ENCODE peak calls at places on chromosomes 16 and 17, in eight cellular contexts. W, Z, K, J, Y, R, T and A are unnamed samples.

GRCh38 chr17:10197721-10198508 is 491 bp downstream of the GAS7 start:
- DNase-seq in Y (no peak), R (no peak), T (no peak), J (no peak), Z (peak; percentile 42), K (no peak), W (no peak), A (peak; percentile 37)

GRCh38 chr16:27287887-27288286 is 19.3 kb upstream of the NSMCE1 start:
- DNase-seq in Y (no peak), J (no peak), W (no peak), R (no peak), T (no peak), K (no peak), Z (no peak), A (no peak)

GRCh38 chr16:57838161-57838560 is 35.9 kb upstream of the KIFC3 start:
- DNase-seq in T (no peak), J (peak; percentile 45), W (no peak), Y (no peak), R (no peak), Z (no peak), K (no peak), A (no peak)

GRCh38 chr17:34068506-34069035 is 186.5 kb upstream of the CCL2 start:
- DNase-seq in T (no peak), R (peak; percentile 18), Y (no peak), Z (no peak), J (no peak), W (no peak), K (no peak), A (no peak)

GRCh38 chr17:48542956-48543853 is 1.7 kb downstream of the HOXB2 start:
- DNase-seq in Y (no peak), R (peak; percentile 76), W (no peak), J (no peak), Z (no peak), K (peak; percentile 9), T (peak; percentile 75), A (no peak)

GRCh38 chr17:76281573-76282371 is 16.6 kb downstream of the UBALD2 start:
- DNase-seq in Y (no peak), J (no peak), W (no peak), Z (no peak), T (no peak), R (no peak), K (no peak), A (no peak)

GRCh38 chr17:59377410-59377809 is 46.0 kb downstream of the YPEL2 start:
- DNase-seq in K (no peak), T (peak; percentile 52), R (peak; percentile 53), J (peak; percentile 72), W (no peak), Y (no peak), Z (no peak), A (no peak)

GRCh38 chr16:68421076-68421475 is 27.2 kb downstream of the SMPD3 start:
- DNase-seq in J (no peak), Y (no peak), R (no peak), Z (no peak), W (no peak), T (no peak), K (no peak), A (no peak)

GRCh38 chr17:32120086-32120485 is 22.2 kb upstream of the RHOT1 start:
- DNase-seq in Z (no peak), K (no peak), R (no peak), W (no peak), T (no peak), Y (no peak), J (no peak), A (no peak)

GRCh38 chr16:21523411-21524067 is 75.8 kb upstream of the METTL9 start:
- DNase-seq in T (no peak), Y (peak; percentile 18), W (no peak), K (no peak), R (no peak), Z (peak; percentile 30), J (no peak), A (no peak)

GRCh38 chr16:11133344-11133921 is 122.6 kb downstream of the SOCS1 start:
- DNase-seq in W (peak; percentile 69), J (peak; percentile 98), K (no peak), Z (peak; percentile 85), R (no peak), T (peak; percentile 95), Y (peak; percentile 22), A (no peak)

GRCh38 chr16:66270333-66270927 is 96.1 kb upstream of the CDH5 start:
- DNase-seq in T (peak; percentile 71), W (no peak), J (peak; percentile 58), Y (peak; percentile 44), R (no peak), K (peak; percentile 6), Z (peak; percentile 77), A (peak; percentile 69)

GRCh38 chr17:83204230-83204725 is 124.9 kb downstream of the METRNL start:
- DNase-seq in R (no peak), Z (no peak), K (no peak), J (no peak), T (no peak), Y (no peak), W (no peak), A (no peak)

GRCh38 chr17:45228985-45229517 is 7.4 kb downstream of the FMNL1 start:
- DNase-seq in Y (peak; percentile 44), W (no peak), J (peak; percentile 84), R (no peak), K (peak; percentile 69), Z (peak; percentile 88), T (peak; percentile 80), A (peak; percentile 54)

GRCh38 chr16:25372716-25373115 is 115.1 kb upstream of the ZKSCAN2 start:
- DNase-seq in T (no peak), Z (no peak), Y (no peak), R (no peak), J (no peak), K (no peak), W (no peak), A (no peak)

GRCh38 chr16:30028438-30029093 is 2.5 kb downstream of the TLCD3B start:
- DNase-seq in Y (no peak), R (no peak), T (no peak), J (no peak), W (no peak), Z (no peak), K (no peak), A (peak; percentile 58)

GRCh38 chr16:79336437-79337229 is 263.9 kb downstream of the MAF start:
- DNase-seq in J (no peak), K (no peak), W (no peak), Y (no peak), T (no peak), Z (no peak), R (no peak), A (no peak)